ENCODE peak calls at places on chromosomes 4 and X, in four cellular contexts. F is IMR-90, B is K562, T is GM12878. U is an unnamed sample.

GRCh38 chr4:172842759-172843158 is 325.9 kb upstream of the GALNT7 start:
- DNase-seq in F (no peak), B (no peak), T (no peak), U (no peak)

GRCh38 chr4:142408003-142408441 is 438.1 kb downstream of the INPP4B start:
- DNase-seq in F (no peak), B (no peak), T (no peak), U (peak)

GRCh38 chr4:1171306-1172227 is 816 bp downstream of the SPON2 start:
- DNase-seq in F (no peak), B (no peak), T (no peak), U (no peak)

GRCh38 chr4:186067757-186068385 is 1.1 kb upstream of the TLR3 start:
- DNase-seq in F (peak), B (no peak), T (peak), U (peak)

GRCh38 chrX:131633285-131633917 is 89.5 kb downstream of the OR13H1 start:
- DNase-seq in F (peak), B (peak), T (peak), U (peak)

GRCh38 chr4:1329408-1330371 is 17.3 kb upstream of the UVSSA start:
- DNase-seq in F (no peak), B (no peak), T (no peak), U (no peak)

GRCh38 chr4:121122661-121123060 is 41.5 kb downstream of the TNIP3 start:
- DNase-seq in F (no peak), B (no peak), T (no peak), U (no peak)

GRCh38 chr4:99965173-99965572 is 15.1 kb upstream of the H2AZ1 start:
- DNase-seq in F (no peak), B (no peak), T (no peak), U (no peak)

GRCh38 chrX:106802063-106802387 is 448 bp upstream of the TBC1D8B start:
- DNase-seq in F (no peak), B (no peak), T (no peak), U (no peak)

GRCh38 chrX:25020391-25021131 is 4.8 kb upstream of the ARX start:
- DNase-seq in F (no peak), B (peak), T (no peak), U (no peak)

GRCh38 chr4:86926428-86927086 is 8.3 kb upstream of the AFF1 start:
- DNase-seq in F (peak), B (peak), T (no peak), U (no peak)

GRCh38 chr4:10461091-10461849 is 4.0 kb upstream of the ZNF518B start:
- DNase-seq in F (peak), B (peak), T (peak), U (peak)

GRCh38 chr4:152516156-152516555 is 19.7 kb downstream of the FBXW7 start:
- DNase-seq in F (no peak), B (no peak), T (no peak), U (no peak)

GRCh38 chr4:10288830-10289533 is 168.2 kb downstream of the ZNF518B start:
- DNase-seq in F (no peak), B (no peak), T (no peak), U (no peak)

GRCh38 chr4:13535708-13536361 is 8.5 kb downstream of the NKX3-2 start:
- DNase-seq in F (no peak), B (no peak), T (no peak), U (no peak)

GRCh38 chr4:148542922-148543623 is 100.9 kb upstream of the NR3C2 start:
- DNase-seq in F (peak), B (no peak), T (no peak), U (peak)

GRCh38 chr4:23648846-23649596 is 240.8 kb downstream of the PPARGC1A start:
- DNase-seq in F (no peak), B (no peak), T (no peak), U (no peak)

GRCh38 chr4:24368801-24369200 is 215.6 kb downstream of the DHX15 start:
- DNase-seq in F (no peak), B (no peak), T (no peak), U (no peak)

GRCh38 chr4:45316257-45316656 is 589.9 kb upstream of the GNPDA2 start:
- DNase-seq in F (no peak), B (no peak), T (no peak), U (no peak)

GRCh38 chrX:130118396-130118795 is 8.1 kb upstream of the ELF4 start:
- DNase-seq in F (peak), B (no peak), T (no peak), U (peak)

GRCh38 chr4:150217192-150217591 is 138.9 kb downstream of the DCLK2 start:
- DNase-seq in F (peak), B (no peak), T (no peak), U (peak)

GRCh38 chr4:31455612-31456011 is 735.4 kb downstream of the PCDH7 start:
- DNase-seq in F (no peak), B (no peak), T (no peak), U (no peak)

GRCh38 chr4:78168029-78168428 is 110.9 kb downstream of the FRAS1 start:
- DNase-seq in F (no peak), B (no peak), T (no peak), U (no peak)

GRCh38 chrX:17613979-17614572 is 123.2 kb upstream of the SCML1 start:
- DNase-seq in F (peak), B (no peak), T (no peak), U (no peak)

GRCh38 chrX:138865093-138865649 is 153.7 kb upstream of the FGF13 start:
- DNase-seq in F (no peak), B (no peak), T (no peak), U (no peak)

GRCh38 chr4:6746721-6747689 is 31.0 kb downstream of the BLOC1S4 start:
- DNase-seq in F (no peak), B (no peak), T (no peak), U (no peak)

GRCh38 chrX:1281511-1281910 is 12.9 kb downstream of the CSF2RA start:
- DNase-seq in F (peak), B (no peak), T (no peak), U (no peak)

GRCh38 chr4:12145106-12145505 is 716.4 kb upstream of the HS3ST1 start:
- DNase-seq in F (no peak), B (no peak), T (no peak), U (no peak)

GRCh38 chr4:129583868-129584267 is 487.9 kb downstream of the C4orf33 start:
- DNase-seq in F (no peak), B (no peak), T (no peak), U (no peak)

GRCh38 chrX:135425566-135425965 is 3.8 kb downstream of the SMIM10L2A start:
- DNase-seq in F (peak), B (no peak), T (no peak), U (no peak)

GRCh38 chrX:1465261-1466231 is 12.8 kb upstream of the ASMTL start:
- DNase-seq in F (no peak), B (no peak), T (no peak), U (no peak)

GRCh38 chr4:158856852-158857251 is 88.0 kb downstream of the FNIP2 start:
- DNase-seq in F (peak), B (no peak), T (no peak), U (peak)

GRCh38 chr4:35252071-35252470 is 992.2 kb downstream of the ARAP2 start:
- DNase-seq in F (no peak), B (no peak), T (no peak), U (no peak)

GRCh38 chr4:123530357-123530756 is 133.8 kb downstream of the SPRY1 start:
- DNase-seq in F (no peak), B (no peak), T (no peak), U (no peak)

GRCh38 chr4:183837222-183837621 is 67.9 kb upstream of the STOX2 start:
- DNase-seq in F (no peak), B (no peak), T (no peak), U (no peak)

GRCh38 chr4:75849459-75849858 is 52.8 kb downstream of the PPEF2 start:
- DNase-seq in F (no peak), B (no peak), T (no peak), U (peak)

GRCh38 chrX:150037041-150037440 is 98.8 kb upstream of the EOLA2 start:
- DNase-seq in F (no peak), B (no peak), T (no peak), U (peak)

GRCh38 chr4:27198971-27199370 is 338.3 kb downstream of the STIM2 start:
- DNase-seq in F (no peak), B (no peak), T (no peak), U (no peak)

DNA sequence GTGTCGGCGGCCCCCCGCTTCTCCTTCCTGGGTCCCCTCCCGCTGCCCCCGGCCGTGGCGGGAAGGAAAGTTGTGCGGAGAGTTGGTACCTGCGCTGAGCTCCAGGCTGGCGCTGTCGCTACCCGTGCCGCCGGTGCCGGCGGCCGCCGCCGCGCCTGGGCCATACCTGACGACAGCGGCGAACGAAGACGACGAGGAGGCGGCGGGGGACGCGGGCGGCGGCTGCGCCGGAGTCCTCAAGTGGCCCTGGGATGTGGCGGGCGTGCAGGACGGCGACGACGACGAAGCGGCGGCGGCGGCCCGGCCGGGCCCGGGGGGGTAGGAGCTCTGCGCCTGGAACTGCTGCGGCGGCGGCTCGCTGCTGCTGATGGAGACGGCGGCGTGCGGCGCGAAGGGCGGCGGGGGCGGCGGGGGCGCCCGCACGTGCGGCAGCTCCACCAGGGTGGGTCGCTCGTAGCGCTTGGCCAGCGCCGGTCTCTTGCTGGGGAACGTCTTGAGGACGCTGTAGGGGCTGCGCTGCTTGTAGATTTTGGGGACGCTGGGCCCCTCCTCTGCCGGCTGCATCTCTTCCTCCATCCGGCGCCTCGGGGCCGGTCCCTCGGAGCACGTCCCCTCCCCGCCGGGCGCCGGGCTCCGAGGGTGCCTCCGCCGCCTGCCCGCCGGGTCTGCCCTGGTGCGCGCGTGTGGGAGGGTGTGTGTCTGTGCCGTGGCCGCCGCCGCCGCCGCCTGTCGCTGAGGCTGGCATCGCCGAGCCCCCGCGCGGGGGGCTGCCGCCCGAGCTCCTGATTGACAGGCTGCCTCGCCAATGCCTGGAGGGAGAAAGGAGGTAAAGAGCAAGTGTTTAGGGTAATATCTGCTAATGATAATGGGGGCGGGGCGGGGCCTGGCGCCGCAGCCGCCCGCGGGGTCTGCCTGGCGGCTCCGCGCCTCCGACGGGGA is 618 bp downstream of the BEND4 start:
- DNase-seq in F (no peak), B (no peak), T (no peak), U (peak)
- TF ChIP-seq FOS in F (no peak), B (no peak), T (no peak), U (no peak)

GRCh38 chr4:16827762-16828724 is 70.4 kb downstream of the LDB2 start:
- DNase-seq in F (peak), B (no peak), T (no peak), U (peak)
- TF ChIP-seq FOS in F (no peak), B (no peak), T (no peak), U (no peak)

DNA sequence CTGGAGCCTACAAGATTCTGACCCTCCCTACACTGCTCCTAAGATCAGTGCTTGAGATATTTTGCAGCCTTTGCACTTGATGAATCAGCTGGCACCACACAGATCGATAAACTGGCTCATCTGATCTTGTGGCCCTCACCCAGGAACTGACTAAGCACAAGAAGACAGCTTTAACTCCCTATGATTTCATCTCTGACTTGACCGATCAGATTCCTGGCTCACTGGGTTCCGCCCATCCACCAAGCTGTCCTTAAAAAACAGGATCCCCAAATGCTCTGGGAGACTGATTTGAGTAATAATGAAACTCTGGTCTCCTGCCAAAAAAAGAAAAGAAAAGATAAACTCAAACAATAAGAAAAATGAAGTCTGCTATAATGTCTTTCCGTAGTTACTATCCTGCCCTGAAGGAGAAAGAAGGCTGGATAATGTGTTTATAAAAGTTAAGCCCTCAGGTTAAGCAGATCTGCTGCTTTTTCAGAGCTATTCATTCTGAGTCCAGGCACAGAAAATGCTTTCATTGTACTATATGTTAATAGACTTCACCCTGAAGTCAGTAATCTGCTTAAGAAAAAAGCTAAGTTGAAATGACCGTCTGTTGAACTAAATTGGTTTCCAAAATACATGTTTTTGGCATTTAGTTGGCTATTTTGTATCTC is 795.2 kb downstream of the TRIML1 start:
- DNase-seq in F (peak), B (no peak), T (no peak), U (no peak)
- TF ChIP-seq FOS in F (no peak), B (no peak), T (no peak), U (no peak)

GRCh38 chrX:120749141-120749846 is 119.4 kb upstream of the C1GALT1C1 start:
- DNase-seq in F (no peak), B (no peak), T (no peak), U (peak)
- TF ChIP-seq FOS in F (no peak), B (no peak), T (no peak), U (no peak)

GRCh38 chr4:4507403-4507802 is 34.4 kb downstream of the STX18 start:
- DNase-seq in F (no peak), B (no peak), T (no peak), U (no peak)
- TF ChIP-seq FOS in F (no peak), B (no peak), T (no peak), U (no peak)

GRCh38 chr4:184845367-184846011 is 19.7 kb upstream of the ACSL1 start:
- DNase-seq in F (peak), B (no peak), T (no peak), U (no peak)
- TF ChIP-seq FOS in F (no peak), B (no peak), T (no peak), U (no peak)

GRCh38 chrX:149032449-149032848 is 472.7 kb downstream of the IDS start:
- DNase-seq in F (no peak), B (no peak), T (no peak), U (no peak)
- TF ChIP-seq FOS in F (no peak), B (no peak), T (no peak), U (no peak)

GRCh38 chrX:4570141-4570540 is 856.7 kb upstream of the PRKX start:
- DNase-seq in F (no peak), B (no peak), T (no peak), U (no peak)
- TF ChIP-seq FOS in F (no peak), B (no peak), T (no peak), U (no peak)

DNA sequence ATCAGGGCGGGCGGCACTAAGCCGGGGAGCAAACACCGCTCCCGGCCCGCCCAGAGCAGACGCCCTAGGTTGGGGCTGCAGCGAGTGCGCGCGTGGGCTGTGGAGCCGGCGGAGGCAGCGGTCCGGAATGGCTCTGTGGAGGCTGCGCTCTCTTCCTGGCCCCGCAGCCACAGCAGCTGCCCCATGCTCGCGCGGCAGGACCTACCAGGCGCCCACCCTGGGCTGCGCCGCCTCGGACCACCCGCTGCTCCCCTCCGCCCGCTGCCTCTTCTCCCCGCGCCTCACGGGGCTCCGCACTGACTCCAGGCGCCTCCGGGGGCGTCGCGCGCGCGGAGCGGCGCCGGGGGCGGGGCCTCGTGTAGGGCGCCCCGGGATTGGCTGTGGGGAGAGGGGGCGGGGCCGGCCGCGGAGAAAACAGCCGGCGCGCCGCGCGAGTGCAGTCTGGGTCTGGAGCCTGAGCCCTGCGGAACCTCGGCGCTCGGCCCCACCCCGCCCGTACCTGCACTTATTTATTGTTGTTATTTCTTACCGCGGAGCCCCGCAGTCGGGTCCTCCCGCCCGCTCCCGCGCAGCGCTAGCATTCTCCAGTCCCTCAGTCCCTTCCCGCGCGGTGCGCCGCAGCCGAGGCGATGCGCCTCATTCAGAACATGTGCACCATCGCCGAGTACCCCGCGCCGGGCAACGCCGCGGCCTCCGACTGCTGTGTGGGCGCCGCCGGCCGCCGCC is at the start of gene RASL11B:
- DNase-seq in F (peak), B (peak), T (peak), U (peak)
- TF ChIP-seq FOS in F (no peak), B (no peak), T (no peak), U (no peak)

GRCh38 chrX:21905976-21906375 is 34.5 kb upstream of the SMS start:
- DNase-seq in F (no peak), B (no peak), T (no peak), U (no peak)
- TF ChIP-seq FOS in F (no peak), B (no peak), T (no peak), U (no peak)

U was measured in endothelial cell of umbilical vein.